ENCODE peak calls at places on chromosomes 4 and X, in six cellular contexts. One of them, this sample, is unnamed.

GRCh38 chr4:118177121-118177520 is 142.8 kb downstream of the NDST3 start:
- DNase-seq in A549: no peak
- DNase-seq in uterus: no peak
- DNase-seq in upper lobe of left lung: no peak
- DNase-seq in RWPE1: no peak
- DNase-seq in stimulated activated CD8-positive, alpha-beta memory T cell treated with anti-CD3 and anti-CD28 coated beads, Interleukin-2, amount 100 ng/mL, for 48 hours: no peak
- DNase-seq in this sample: no peak

GRCh38 chr4:159368320-159368719 is 265.4 kb downstream of the RAPGEF2 start:
- DNase-seq in upper lobe of left lung: no peak
- DNase-seq in uterus: no peak
- DNase-seq in A549: no peak
- DNase-seq in RWPE1: no peak
- DNase-seq in stimulated activated CD8-positive, alpha-beta memory T cell treated with anti-CD3 and anti-CD28 coated beads, Interleukin-2, amount 100 ng/mL, for 48 hours: no peak
- DNase-seq in this sample: no peak

GRCh38 chr4:33974270-33974669 is 2270.0 kb downstream of the ARAP2 start:
- DNase-seq in RWPE1: no peak
- DNase-seq in upper lobe of left lung: no peak
- DNase-seq in A549: no peak
- DNase-seq in stimulated activated CD8-positive, alpha-beta memory T cell treated with anti-CD3 and anti-CD28 coated beads, Interleukin-2, amount 100 ng/mL, for 48 hours: no peak
- DNase-seq in uterus: no peak
- DNase-seq in this sample: no peak

GRCh38 chr4:73404457-73404856 is 370 bp downstream of the ALB start:
- DNase-seq in A549: no peak
- DNase-seq in upper lobe of left lung: no peak
- DNase-seq in RWPE1: no peak
- DNase-seq in stimulated activated CD8-positive, alpha-beta memory T cell treated with anti-CD3 and anti-CD28 coated beads, Interleukin-2, amount 100 ng/mL, for 48 hours: no peak
- DNase-seq in uterus: no peak
- DNase-seq in this sample: no peak

GRCh38 chrX:15761564-15762191 is 23.6 kb downstream of the CA5B start:
- DNase-seq in uterus: no peak
- DNase-seq in RWPE1: peak
- DNase-seq in stimulated activated CD8-positive, alpha-beta memory T cell treated with anti-CD3 and anti-CD28 coated beads, Interleukin-2, amount 100 ng/mL, for 48 hours: no peak
- DNase-seq in upper lobe of left lung: no peak
- DNase-seq in A549: peak
- DNase-seq in this sample: peak

GRCh38 chr4:74320559-74321118 is 12.4 kb downstream of the EPGN start:
- DNase-seq in upper lobe of left lung: no peak
- DNase-seq in A549: peak
- DNase-seq in uterus: no peak
- DNase-seq in stimulated activated CD8-positive, alpha-beta memory T cell treated with anti-CD3 and anti-CD28 coated beads, Interleukin-2, amount 100 ng/mL, for 48 hours: no peak
- DNase-seq in RWPE1: peak
- DNase-seq in this sample: peak

GRCh38 chr4:163048447-163048846 is 118.2 kb downstream of the NAF1 start:
- DNase-seq in uterus: no peak
- DNase-seq in upper lobe of left lung: no peak
- DNase-seq in RWPE1: peak
- DNase-seq in A549: peak
- DNase-seq in stimulated activated CD8-positive, alpha-beta memory T cell treated with anti-CD3 and anti-CD28 coated beads, Interleukin-2, amount 100 ng/mL, for 48 hours: no peak
- DNase-seq in this sample: peak

GRCh38 chr4:71202703-71203102 is 136.1 kb upstream of the SLC4A4 start:
- DNase-seq in uterus: no peak
- DNase-seq in A549: no peak
- DNase-seq in RWPE1: no peak
- DNase-seq in stimulated activated CD8-positive, alpha-beta memory T cell treated with anti-CD3 and anti-CD28 coated beads, Interleukin-2, amount 100 ng/mL, for 48 hours: no peak
- DNase-seq in upper lobe of left lung: no peak
- DNase-seq in this sample: no peak

GRCh38 chr4:115671581-115671980 is 558.2 kb upstream of the NDST4 start:
- DNase-seq in uterus: no peak
- DNase-seq in A549: no peak
- DNase-seq in upper lobe of left lung: no peak
- DNase-seq in stimulated activated CD8-positive, alpha-beta memory T cell treated with anti-CD3 and anti-CD28 coated beads, Interleukin-2, amount 100 ng/mL, for 48 hours: no peak
- DNase-seq in RWPE1: no peak
- DNase-seq in this sample: no peak

GRCh38 chr4:128527356-128527755 is 239.7 kb upstream of the PGRMC2 start:
- DNase-seq in upper lobe of left lung: no peak
- DNase-seq in stimulated activated CD8-positive, alpha-beta memory T cell treated with anti-CD3 and anti-CD28 coated beads, Interleukin-2, amount 100 ng/mL, for 48 hours: no peak
- DNase-seq in RWPE1: no peak
- DNase-seq in A549: no peak
- DNase-seq in uterus: no peak
- DNase-seq in this sample: no peak

GRCh38 chr4:2259541-2260267 is 2.2 kb downstream of the MXD4 start:
- DNase-seq in stimulated activated CD8-positive, alpha-beta memory T cell treated with anti-CD3 and anti-CD28 coated beads, Interleukin-2, amount 100 ng/mL, for 48 hours: no peak
- DNase-seq in RWPE1: no peak
- DNase-seq in A549: no peak
- DNase-seq in upper lobe of left lung: peak
- DNase-seq in uterus: peak
- DNase-seq in this sample: no peak

GRCh38 chr4:115851918-115852766 is 738.7 kb upstream of the NDST4 start:
- DNase-seq in RWPE1: peak
- DNase-seq in stimulated activated CD8-positive, alpha-beta memory T cell treated with anti-CD3 and anti-CD28 coated beads, Interleukin-2, amount 100 ng/mL, for 48 hours: peak
- DNase-seq in uterus: no peak
- DNase-seq in upper lobe of left lung: no peak
- DNase-seq in A549: no peak
- DNase-seq in this sample: no peak

GRCh38 chr4:176320340-176320975 is 692 bp downstream of the SPCS3 start:
- DNase-seq in upper lobe of left lung: peak
- DNase-seq in uterus: peak
- DNase-seq in stimulated activated CD8-positive, alpha-beta memory T cell treated with anti-CD3 and anti-CD28 coated beads, Interleukin-2, amount 100 ng/mL, for 48 hours: peak
- DNase-seq in A549: peak
- DNase-seq in RWPE1: peak
- DNase-seq in this sample: peak

GRCh38 chr4:46993075-46994006 is at the start of gene GABRA4:
- DNase-seq in upper lobe of left lung: peak
- DNase-seq in uterus: no peak
- DNase-seq in RWPE1: no peak
- DNase-seq in A549: no peak
- DNase-seq in stimulated activated CD8-positive, alpha-beta memory T cell treated with anti-CD3 and anti-CD28 coated beads, Interleukin-2, amount 100 ng/mL, for 48 hours: no peak
- DNase-seq in this sample: no peak

GRCh38 chrX:120839506-120839905 is 36.2 kb downstream of the CT47B1 start:
- DNase-seq in A549: no peak
- DNase-seq in uterus: no peak
- DNase-seq in RWPE1: peak
- DNase-seq in stimulated activated CD8-positive, alpha-beta memory T cell treated with anti-CD3 and anti-CD28 coated beads, Interleukin-2, amount 100 ng/mL, for 48 hours: no peak
- DNase-seq in upper lobe of left lung: no peak
- DNase-seq in this sample: no peak

GRCh38 chrX:63889001-63889400 is 104.0 kb upstream of the ARHGEF9 start:
- DNase-seq in A549: no peak
- DNase-seq in uterus: no peak
- DNase-seq in RWPE1: no peak
- DNase-seq in stimulated activated CD8-positive, alpha-beta memory T cell treated with anti-CD3 and anti-CD28 coated beads, Interleukin-2, amount 100 ng/mL, for 48 hours: no peak
- DNase-seq in upper lobe of left lung: no peak
- DNase-seq in this sample: no peak

GRCh38 chr4:121182296-121182695 is 18.2 kb upstream of the TNIP3 start:
- DNase-seq in uterus: no peak
- DNase-seq in A549: no peak
- DNase-seq in RWPE1: no peak
- DNase-seq in upper lobe of left lung: no peak
- DNase-seq in stimulated activated CD8-positive, alpha-beta memory T cell treated with anti-CD3 and anti-CD28 coated beads, Interleukin-2, amount 100 ng/mL, for 48 hours: no peak
- DNase-seq in this sample: peak

This sample was measured in dermis microvascular lymphatic vessel endothelial cell.